ENCODE peak calls at places on chromosomes 13 and 19, in nine cellular contexts. E, P, B, I, Y, W, S, F and R are unnamed samples. For H3K9me3, the result is how much of the 10 kb centered on the place peaks cover.

GRCh38 chr19:4431808-4432674 is 25.6 kb downstream of the UBXN6 start:
- DNase-seq in E (no peak), P (no peak), B (no peak), I (no peak), Y (peak), W (no peak), S (no peak), F (no peak), R (no peak)

GRCh38 chr19:28920269-28921066 is 292.5 kb downstream of the UQCRFS1 start:
- DNase-seq in E (no peak), P (peak), B (no peak), I (no peak), Y (no peak), W (no peak), S (no peak), F (no peak), R (no peak)

GRCh38 chr19:459724-460511 is 915 bp downstream of the SHC2 start:
- DNase-seq in E (peak), P (peak), B (peak), I (peak), Y (no peak), W (no peak), S (peak), F (peak), R (no peak)

GRCh38 chr19:30695171-30695875 is 323.1 kb downstream of the ZNF536 start:
- DNase-seq in E (no peak), P (no peak), B (no peak), I (no peak), Y (no peak), W (peak), S (no peak), F (no peak), R (no peak)

GRCh38 chr13:46402178-46402577 is 15.1 kb upstream of the RUBCNL start:
- DNase-seq in E (no peak), P (no peak), B (no peak), I (no peak), Y (no peak), W (no peak), S (no peak), F (no peak), R (no peak)

GRCh38 chr19:38706792-38707511 is 37.3 kb downstream of the CAPN12 start:
- DNase-seq in E (no peak), P (no peak), B (no peak), I (no peak), Y (no peak), W (no peak), S (no peak), F (no peak), R (no peak)

GRCh38 chr13:98539655-98540054 is 37.3 kb downstream of the STK24 start:
- DNase-seq in E (no peak), P (no peak), B (no peak), I (no peak), Y (no peak), W (no peak), S (no peak), F (no peak), R (no peak)

GRCh38 chr13:33496336-33496735 is 210.8 kb upstream of the STARD13 start:
- DNase-seq in E (no peak), P (no peak), B (no peak), I (no peak), Y (no peak), W (no peak), S (no peak), F (no peak), R (no peak)

GRCh38 chr19:42081584-42082258 is 5.8 kb downstream of the ZNF574 start:
- DNase-seq in E (no peak), P (peak), B (peak), I (no peak), Y (no peak), W (no peak), S (no peak), F (no peak), R (no peak)

GRCh38 chr19:18385359-18385674 is 641 bp upstream of the GDF15 start:
- DNase-seq in E (no peak), P (no peak), B (no peak), I (no peak), Y (no peak), W (no peak), S (no peak), F (no peak), R (no peak)

GRCh38 chr19:898663-899062 is 5.4 kb downstream of the RNU6-9 start:
- DNase-seq in E (no peak), P (no peak), B (peak), I (no peak), Y (no peak), W (no peak), S (no peak), F (no peak), R (no peak)

GRCh38 chr13:54162069-54162468 is 1133.5 kb downstream of the OLFM4 start:
- DNase-seq in E (no peak), P (no peak), B (no peak), I (no peak), Y (no peak), W (no peak), S (no peak), F (no peak), R (no peak)

GRCh38 chr19:15161028-15161984 is 39.5 kb downstream of the NOTCH3 start:
- DNase-seq in E (no peak), P (peak), B (peak), I (no peak), Y (no peak), W (no peak), S (no peak), F (no peak), R (no peak)

GRCh38 chr19:17762505-17763229 is 11.4 kb downstream of the FCHO1 start:
- DNase-seq in E (no peak), P (peak), B (peak), I (peak), Y (no peak), W (no peak), S (peak), F (no peak), R (no peak)

GRCh38 chr13:109704771-109705628 is 81.4 kb downstream of the IRS2 start:
- DNase-seq in E (peak), P (no peak), B (peak), I (peak), Y (no peak), W (no peak), S (peak), F (peak), R (no peak)

GRCh38 chr13:79405831-79406596 is at the start of gene RBM26:
- DNase-seq in E (peak), P (peak), B (peak), I (peak), Y (peak), W (peak), S (peak), F (peak), R (peak)

GRCh38 chr19:51439021-51439465 is 19.2 kb downstream of the SIGLEC8 start:
- DNase-seq in E (no peak), P (no peak), B (no peak), I (no peak), Y (no peak), W (no peak), S (no peak), F (no peak), R (no peak)

GRCh38 chr19:34173145-34173956 is 1.0 kb downstream of the LSM14A start:
- DNase-seq in E (peak), P (peak), B (peak), I (peak), Y (no peak), W (no peak), S (peak), F (peak), R (no peak)

GRCh38 chr13:31234729-31235128 is 35.0 kb downstream of the B3GLCT start:
- DNase-seq in E (no peak), P (no peak), B (no peak), I (no peak), Y (no peak), W (no peak), S (no peak), F (no peak), R (no peak)

GRCh38 chr19:15173746-15174404 is 26.9 kb downstream of the NOTCH3 start:
- DNase-seq in E (no peak), P (no peak), B (no peak), I (no peak), Y (no peak), W (no peak), S (no peak), F (no peak), R (no peak)

DNA sequence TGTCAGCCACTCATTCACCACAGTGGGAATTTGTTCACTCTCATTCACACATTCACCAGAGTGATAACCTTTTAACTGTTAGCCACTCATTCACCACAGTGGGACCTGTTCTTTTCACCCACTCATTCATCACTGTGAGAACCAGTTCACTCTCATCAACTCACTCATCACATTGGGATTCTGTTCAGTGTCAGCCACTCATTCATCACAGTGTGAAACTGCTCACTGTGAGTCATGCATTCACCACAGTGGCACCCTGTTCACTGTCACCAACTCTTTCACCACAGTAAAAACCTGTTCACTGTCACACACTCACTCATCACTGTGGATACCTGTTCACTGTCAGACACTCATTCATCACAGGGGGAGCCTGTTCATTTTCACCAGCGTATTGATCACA is 43.5 kb upstream of the ZNF85 start:
- DNase-seq in E (no peak), P (no peak), B (no peak), I (no peak), Y (no peak), W (no peak), S (no peak), F (no peak), R (no peak)
- H3K9me3 ChIP-seq in E (under half), P (half or more), B (under half), I (under half), Y (under half), W (under half), S (under half), F (under half), R (under half)

GRCh38 chr19:58395220-58395978 is at the start of gene RNF225:
- DNase-seq in E (no peak), P (no peak), B (no peak), I (peak), Y (no peak), W (peak), S (no peak), F (no peak), R (no peak)
- TF ChIP-seq POLR2A in E (no peak), P (no peak), B (no peak), I (peak), Y (peak), W (no peak), S (no peak), F (no peak), R (no peak)

GRCh38 chr19:49497790-49498106 is 1.5 kb downstream of the RPS11 start:
- DNase-seq in E (no peak), P (no peak), B (no peak), I (no peak), Y (no peak), W (no peak), S (no peak), F (no peak), R (no peak)
- H3K4me3 ChIP-seq in E (no peak), P (no peak), B (no peak), I (peak), Y (peak), W (peak), S (no peak), F (peak), R (no peak)

GRCh38 chr13:59424661-59425060 is 739.1 kb downstream of the DIAPH3 start:
- DNase-seq in E (no peak), P (peak), B (no peak), I (no peak), Y (no peak), W (no peak), S (no peak), F (no peak), R (no peak)
- H3K9me3 ChIP-seq in E (under half), P (under half), B (under half), I (under half), Y (under half), W (under half), S (under half), F (under half), R (under half)

GRCh38 chr13:20553309-20553708 is 13.6 kb upstream of the IFT88 start:
- DNase-seq in E (no peak), P (no peak), B (no peak), I (no peak), Y (no peak), W (no peak), S (no peak), F (no peak), R (no peak)

GRCh38 chr13:20547479-20547908 is 19.5 kb upstream of the IFT88 start:
- DNase-seq in E (no peak), P (no peak), B (no peak), I (peak), Y (no peak), W (no peak), S (no peak), F (no peak), R (no peak)

GRCh38 chr13:20546559-20546958 is 20.4 kb upstream of the IFT88 start:
- DNase-seq in E (no peak), P (no peak), B (no peak), I (no peak), Y (no peak), W (no peak), S (no peak), F (no peak), R (no peak)

DNA sequence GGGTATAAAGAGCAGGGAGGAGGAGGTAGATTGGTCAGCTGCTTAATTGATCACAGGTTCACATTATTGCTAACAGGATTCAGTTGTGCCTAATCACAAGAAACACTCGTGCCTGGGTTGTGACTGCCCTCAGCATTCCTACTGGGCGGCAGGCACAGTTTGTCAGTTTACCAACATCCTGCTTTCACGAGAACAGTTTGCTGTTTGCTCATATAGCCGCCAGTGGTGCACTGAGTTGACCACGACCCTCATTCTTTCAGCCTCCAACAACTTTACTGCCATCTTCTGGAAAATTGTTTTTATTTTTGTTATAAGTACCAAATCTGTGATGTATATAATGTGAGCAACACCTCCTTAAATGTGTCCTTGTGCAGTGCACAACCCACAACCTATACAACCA is 16.2 kb upstream of the IFT88 start:
- DNase-seq in E (no peak), P (no peak), B (no peak), I (no peak), Y (no peak), W (no peak), S (no peak), F (no peak), R (no peak)
- TF ChIP-seq POLR2A in E (no peak), P (no peak), B (no peak), I (no peak), Y (no peak), W (no peak), S (no peak), F (no peak), R (no peak)

DNA sequence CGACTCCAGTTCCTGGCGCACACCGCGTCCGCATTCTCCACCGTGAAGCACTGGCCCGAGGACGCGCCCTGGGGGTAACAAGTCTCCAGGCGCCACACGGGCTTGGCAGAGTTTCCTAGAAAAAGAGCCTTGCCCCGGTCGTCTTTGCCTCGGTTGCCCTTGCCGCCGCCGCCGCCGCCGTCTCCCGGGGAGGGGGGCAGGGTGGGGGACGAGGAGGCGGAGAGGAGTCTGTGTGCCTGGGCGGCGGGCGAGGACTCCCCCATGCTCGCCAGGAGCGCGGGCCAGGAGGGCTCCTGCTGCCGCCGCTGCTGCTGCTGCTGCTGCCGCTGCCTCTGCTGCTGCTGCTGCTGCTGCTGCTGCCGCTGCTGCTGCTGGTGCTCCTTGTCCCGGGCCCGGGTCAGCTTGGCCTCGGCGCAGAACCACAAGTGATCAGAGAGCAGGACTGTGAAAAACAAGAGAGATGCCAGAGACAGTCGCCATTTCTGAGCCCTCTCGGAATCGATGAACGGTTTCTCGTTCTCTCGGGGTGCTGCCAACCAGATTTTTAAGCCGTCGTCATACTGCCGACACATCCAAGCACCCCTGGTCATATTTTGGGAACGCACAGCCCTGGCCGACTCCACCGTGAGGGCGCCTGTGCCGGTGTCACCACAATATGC is 349.2 kb downstream of the LIG4 start:
- DNase-seq in E (no peak), P (peak), B (peak), I (no peak), Y (no peak), W (no peak), S (no peak), F (no peak), R (no peak)
- H3K4me3 ChIP-seq in E (no peak), P (peak), B (peak), I (peak), Y (no peak), W (peak), S (no peak), F (peak), R (peak)